ENCODE peak calls at places on chromosomes 1 and 21, in six cellular contexts. F is suprapubic skin, T is heart left ventricle, P is spleen, I is transverse colon, K is right lobe of liver. J is an unnamed sample.

GRCh38 chr1:234656981-234657651 is 47.1 kb upstream of the IRF2BP2 start:
- DNase-seq in I (peak; percentile 22), K (no peak), F (no peak), T (no peak), P (no peak), J (peak; percentile 63)

GRCh38 chr1:227883073-227883520 is 64.6 kb downstream of the WNT9A start:
- DNase-seq in F (no peak), T (peak; percentile 21), I (no peak), P (peak; percentile 74), K (peak; percentile 36), J (no peak)

GRCh38 chr1:199089393-199090122 is 450.7 kb downstream of the PTPRC start:
- DNase-seq in T (no peak), K (no peak), P (no peak), F (no peak), I (no peak), J (no peak)

GRCh38 chr1:185317886-185318310 is 855 bp upstream of the IVNS1ABP start:
- DNase-seq in P (peak; percentile 87), F (peak; percentile 67), T (peak; percentile 42), I (peak; percentile 47), K (peak; percentile 50), J (peak; percentile 9)

GRCh38 chr21:45941338-45941710 is 40.2 kb upstream of the COL6A1 start:
- DNase-seq in I (no peak), P (no peak), F (no peak), T (no peak), K (no peak), J (no peak)

GRCh38 chr1:3899776-3900149 is 309 bp downstream of the C1orf174 start:
- DNase-seq in K (peak; percentile 58), T (no peak), F (no peak), P (no peak), I (no peak), J (no peak)

GRCh38 chr21:42845296-42845965 is 33.9 kb downstream of the WDR4 start:
- DNase-seq in I (no peak), P (peak; percentile 73), T (peak; percentile 78), K (peak; percentile 82), F (peak; percentile 34), J (peak; percentile 31)

GRCh38 chr1:27525296-27526271 is 35.6 kb upstream of the WASF2 start:
- DNase-seq in T (peak; percentile 92), P (peak; percentile 92), F (no peak), I (peak; percentile 75), K (no peak), J (no peak)

GRCh38 chr1:240091201-240091600 is 482 bp upstream of the FMN2 start:
- DNase-seq in F (no peak), K (no peak), I (no peak), T (no peak), P (no peak), J (no peak)

GRCh38 chr1:4488018-4488417 is 166.4 kb upstream of the AJAP1 start:
- DNase-seq in I (no peak), F (no peak), K (no peak), T (no peak), P (peak; percentile 64), J (no peak)

GRCh38 chr1:182955596-182956588 is 2.9 kb upstream of the SHCBP1L start:
- DNase-seq in P (no peak), F (no peak), K (no peak), T (peak; percentile 43), I (no peak), J (no peak)

GRCh38 chr1:24642481-24643361 is at the start of gene SRRM1:
- DNase-seq in K (peak; percentile 100), T (peak; percentile 100), I (peak; percentile 99), F (peak; percentile 100), P (peak; percentile 100), J (peak; percentile 100)

GRCh38 chr1:183953031-183953430 is 84.5 kb downstream of the COLGALT2 start:
- DNase-seq in T (no peak), K (no peak), I (no peak), F (no peak), P (no peak), J (peak; percentile 21)

GRCh38 chr1:79815115-79815514 is 808.6 kb upstream of the ADGRL4 start:
- DNase-seq in P (no peak), I (no peak), T (no peak), F (no peak), K (no peak), J (no peak)

GRCh38 chr1:8152731-8153702 is 126.9 kb upstream of the ERRFI1 start:
- DNase-seq in T (no peak), P (no peak), K (no peak), F (no peak), I (no peak), J (no peak)

GRCh38 chr1:243917863-243918565 is 68.0 kb upstream of the AKT3 start:
- DNase-seq in T (no peak), P (no peak), F (no peak), I (no peak), K (no peak), J (no peak)

GRCh38 chr1:165871311-165872067 is 44.1 kb downstream of the UCK2 start:
- DNase-seq in P (no peak), T (peak; percentile 53), K (no peak), F (no peak), I (peak; percentile 79), J (no peak)

DNA sequence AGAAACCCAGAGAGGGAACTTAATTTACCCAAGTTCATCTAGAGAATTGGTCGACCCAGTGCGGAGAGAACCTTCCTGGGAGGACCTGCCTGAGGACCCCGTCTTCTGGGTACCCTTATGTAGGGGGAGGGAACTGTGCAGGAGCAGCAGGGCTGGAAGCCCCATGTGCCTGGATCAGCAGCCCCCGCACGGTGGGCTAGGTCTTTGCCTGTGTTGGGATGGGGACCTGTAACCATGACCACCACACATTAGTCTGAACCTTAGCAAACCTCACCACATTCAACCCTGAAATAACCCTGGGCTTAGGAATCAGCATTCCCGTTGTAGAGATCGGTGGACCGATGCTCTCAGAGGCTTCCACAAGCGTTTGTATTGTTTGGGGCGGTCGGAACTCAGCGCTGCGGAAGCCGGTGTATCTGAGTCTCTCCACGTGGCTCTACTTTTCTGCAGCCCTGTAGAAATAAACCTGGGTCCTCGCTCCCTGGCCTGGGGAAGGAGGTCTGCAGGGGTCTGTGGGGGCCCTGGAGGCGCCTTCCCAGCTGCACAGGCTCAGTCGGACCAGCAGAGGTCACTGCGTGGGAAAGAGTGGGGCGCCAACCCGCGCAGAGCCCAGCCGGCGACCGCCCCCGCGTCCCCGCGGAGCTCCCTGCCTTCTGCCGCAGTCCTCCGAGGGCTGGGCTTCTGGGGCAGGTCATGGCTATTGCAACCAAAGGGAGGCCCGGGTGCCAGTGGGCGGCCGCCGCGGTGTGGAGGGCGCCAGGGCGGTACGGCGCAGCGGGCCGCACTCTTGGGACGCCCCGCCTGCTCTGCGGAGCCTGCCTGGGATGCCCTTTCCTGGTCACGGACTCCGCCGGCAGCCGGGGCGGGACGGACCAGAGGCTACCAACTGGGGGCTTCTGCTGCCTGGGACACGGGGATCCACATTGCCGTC is 36.2 kb upstream of the KCNA10 start:
- DNase-seq in I (peak; percentile 36), T (peak; percentile 60), K (peak; percentile 50), P (peak; percentile 86), F (no peak), J (peak; percentile 7)
- TF ChIP-seq CTCF in I (peak; percentile 69), T (peak; percentile 80), K (peak; percentile 44), P (peak; percentile 80), F (peak; percentile 68), J (peak; percentile 60)

GRCh38 chr1:196229546-196229945 is 378.7 kb downstream of the KCNT2 start:
- DNase-seq in T (no peak), K (no peak), I (no peak), P (no peak), F (no peak), J (no peak)
- TF ChIP-seq POLR2A in T (no peak), K (no peak), I (no peak), P (no peak), F (no peak), J (no peak)

GRCh38 chr1:10717296-10718082 is 79.0 kb downstream of the CASZ1 start:
- DNase-seq in P (no peak), T (peak; percentile 54), F (no peak), I (no peak), K (no peak), J (no peak)

GRCh38 chr1:10718083-10718415 is 78.4 kb downstream of the CASZ1 start:
- DNase-seq in P (no peak), I (no peak), F (no peak), T (no peak), K (no peak), J (no peak)

GRCh38 chr1:10714337-10715114 is 81.9 kb downstream of the CASZ1 start:
- DNase-seq in I (no peak), F (no peak), T (peak; percentile 82), P (no peak), K (no peak), J (peak; percentile 64)

GRCh38 chr1:10716424-10716823 is 80.0 kb downstream of the CASZ1 start:
- DNase-seq in K (no peak), P (no peak), I (no peak), T (no peak), F (no peak), J (no peak)

DNA sequence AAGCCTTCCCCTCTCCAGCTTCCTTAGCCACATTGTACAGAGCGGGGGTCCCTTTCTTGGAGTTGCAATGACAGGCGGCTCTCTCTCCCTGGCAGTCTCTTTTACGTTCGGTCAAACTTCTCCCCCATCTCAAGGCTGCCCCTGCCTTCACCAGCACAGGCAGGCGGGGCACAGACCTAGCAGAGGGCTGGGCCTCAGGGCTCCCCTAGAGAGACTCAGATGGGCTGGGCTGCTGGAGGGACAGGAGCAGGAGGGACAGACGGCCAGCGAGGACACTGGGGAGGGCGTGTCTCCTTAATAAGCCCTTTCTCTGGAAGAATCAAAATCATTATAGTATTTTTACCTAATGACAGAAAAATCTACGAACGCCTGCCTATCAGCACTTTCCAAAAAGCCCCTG is 79.6 kb downstream of the CASZ1 start:
- DNase-seq in F (no peak), T (no peak), K (no peak), I (no peak), P (no peak), J (no peak)
- H3K4me1 ChIP-seq in F (peaks cover 16% of the 10 kb centered on the region), T (peaks cover 32% of the 10 kb centered on the region), K (no peaks in the 10 kb centered on the region), I (peaks cover 19% of the 10 kb centered on the region), P (peaks cover 4% of the 10 kb centered on the region), J (peaks cover 4% of the 10 kb centered on the region)

DNA sequence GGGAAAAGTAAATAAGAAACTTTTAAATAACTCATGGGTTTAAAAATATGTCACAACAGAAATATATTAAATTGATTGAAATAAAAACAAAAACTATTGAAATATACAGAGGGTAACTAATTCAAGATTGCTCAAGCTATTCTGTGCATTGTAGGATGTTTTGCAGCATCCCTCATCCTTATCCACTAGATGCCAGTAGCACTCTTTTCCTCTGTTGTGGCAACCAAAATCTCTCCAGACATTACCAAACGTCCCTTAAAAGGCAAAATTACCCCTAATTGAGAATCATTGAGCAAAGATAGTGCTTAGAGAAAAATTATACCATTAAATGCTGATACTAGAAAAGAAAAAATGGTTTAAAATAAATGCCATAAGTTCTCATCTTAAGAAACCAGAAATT is 682.6 kb downstream of the RWDD3 start:
- DNase-seq in P (no peak), T (no peak), K (no peak), F (no peak), I (no peak), J (no peak)
- TF ChIP-seq CTCF in P (no peak), T (no peak), K (peak; percentile 42), F (no peak), I (no peak), J (no peak)